ENCODE peak calls at places on chromosomes 12 and 14, in five cellular contexts. U is activated CD4-positive, alpha-beta T cell treated with anti-CD3 and anti-CD28 coated beads, Interleukin-2, amount 50 U/mL, for 1 hour; E is ELR; W is hippocampal formation; Z is glutamatergic neuron. B is an unnamed sample.

GRCh38 chr12:12240671-12241345 is 26.0 kb downstream of the LRP6 start:
- DNase-seq in U (no peak), E (no peak), W (peak), Z (no peak), B (no peak)

GRCh38 chr14:68616255-68616902 is 176.5 kb downstream of the ZFP36L1 start:
- DNase-seq in U (no peak), E (peak), W (no peak), Z (no peak), B (no peak)

GRCh38 chr14:100305446-100306255 is 593 bp downstream of the SLC25A29 start:
- DNase-seq in U (no peak), E (peak), W (no peak), Z (no peak), B (no peak)

GRCh38 chr14:53325176-53325806 is 172.2 kb upstream of the DDHD1 start:
- DNase-seq in U (no peak), E (peak), W (peak), Z (no peak), B (no peak)

GRCh38 chr12:19191563-19191962 is 62.0 kb downstream of the PLEKHA5 start:
- DNase-seq in U (no peak), E (no peak), W (no peak), Z (no peak), B (no peak)

GRCh38 chr12:74646831-74647230 is 109.2 kb downstream of the ATXN7L3B start:
- DNase-seq in U (no peak), E (peak), W (peak), Z (no peak), B (no peak)

GRCh38 chr14:59823190-59823589 is 47.4 kb downstream of the RTN1 start:
- DNase-seq in U (no peak), E (no peak), W (no peak), Z (no peak), B (no peak)

GRCh38 chr14:99524091-99524661 is 43.0 kb downstream of the CCNK start:
- DNase-seq in U (no peak), E (no peak), W (no peak), Z (peak), B (no peak)

GRCh38 chr14:79693935-79694334 is 517.4 kb downstream of the DIO2 start:
- DNase-seq in U (no peak), E (no peak), W (no peak), Z (no peak), B (no peak)

GRCh38 chr12:116864371-116865160 is 16.7 kb downstream of the HRK start:
- DNase-seq in U (no peak), E (peak), W (no peak), Z (no peak), B (no peak)

GRCh38 chr12:7265251-7265650 is 38.6 kb upstream of the ACSM4 start:
- DNase-seq in U (no peak), E (no peak), W (no peak), Z (no peak), B (no peak)

GRCh38 chr12:125262866-125263265 is 197.6 kb downstream of the AACS start:
- DNase-seq in U (no peak), E (no peak), W (peak), Z (no peak), B (no peak)

GRCh38 chr14:94738786-94739185 is 31.1 kb downstream of the GSC start:
- DNase-seq in U (no peak), E (peak), W (no peak), Z (no peak), B (no peak)

B was measured in anterior cingulate cortex.